ENCODE peak calls at places on chromosomes 16 and 17, in four cellular contexts. X, I, Q and S are unnamed samples.

GRCh38 chr17:38685485-38685884 is 10.7 kb upstream of the EPOP start:
- DNase-seq in X (peak), I (peak), Q (no peak), S (no peak)

GRCh38 chr16:27217256-27217655 is 13.9 kb downstream of the KDM8 start:
- DNase-seq in I (no peak), X (peak), Q (no peak), S (peak)

GRCh38 chr17:80141463-80142165 is 5.3 kb downstream of the EIF4A3 start:
- DNase-seq in I (no peak), X (no peak), Q (no peak), S (no peak)

GRCh38 chr17:17913695-17914332 is 58.4 kb downstream of the TOM1L2 start:
- DNase-seq in Q (peak), X (peak), I (peak), S (peak)

GRCh38 chr16:18041864-18042834 is 294.4 kb downstream of the NPIPA8 start:
- DNase-seq in I (no peak), Q (no peak), X (no peak), S (no peak)

GRCh38 chr17:61000911-61001310 is 323.3 kb downstream of the BCAS3 start:
- DNase-seq in X (no peak), I (no peak), Q (peak), S (peak)

GRCh38 chr16:21224800-21225199 is 8.7 kb upstream of the ANKS4B start:
- DNase-seq in I (no peak), Q (no peak), X (no peak), S (no peak)

GRCh38 chr17:13520899-13521572 is 80.7 kb downstream of the HS3ST3A1 start:
- DNase-seq in Q (peak), X (no peak), I (no peak), S (peak)

GRCh38 chr17:37463039-37463438 is 26.7 kb upstream of the DUSP14 start:
- DNase-seq in Q (no peak), I (no peak), X (no peak), S (no peak)

GRCh38 chr17:77435272-77436057 is 294.7 kb downstream of the SEC14L1 start:
- DNase-seq in X (peak), Q (no peak), I (no peak), S (no peak)